ENCODE peak calls at places on chromosomes 4 and X, in six cellular contexts. One of them, this sample, is unnamed.

GRCh38 chr4:88963817-88964216 is 93.2 kb downstream of the FAM13A start:
- DNase-seq in IMR-90: peak; percentile 73
- DNase-seq in BE2C: no peak
- DNase-seq in effector memory CD4-positive, alpha-beta T cell: no peak
- DNase-seq in GM23248: peak; percentile 73
- DNase-seq in NT2/D1: no peak
- DNase-seq in this sample: no peak

GRCh38 chr4:87275311-87275710 is 47.4 kb downstream of the HSD17B13 start:
- DNase-seq in IMR-90: no peak
- DNase-seq in BE2C: no peak
- DNase-seq in effector memory CD4-positive, alpha-beta T cell: no peak
- DNase-seq in GM23248: no peak
- DNase-seq in NT2/D1: no peak
- DNase-seq in this sample: no peak

GRCh38 chrX:19869195-19869594 is 18.2 kb downstream of the SH3KBP1 start:
- DNase-seq in IMR-90: no peak
- DNase-seq in BE2C: no peak
- DNase-seq in effector memory CD4-positive, alpha-beta T cell: no peak
- DNase-seq in GM23248: no peak
- DNase-seq in NT2/D1: no peak
- DNase-seq in this sample: no peak

GRCh38 chr4:181289203-181289602 is 954.0 kb upstream of the TENM3 start:
- DNase-seq in IMR-90: no peak
- DNase-seq in BE2C: no peak
- DNase-seq in effector memory CD4-positive, alpha-beta T cell: no peak
- DNase-seq in GM23248: no peak
- DNase-seq in NT2/D1: no peak
- DNase-seq in this sample: no peak

GRCh38 chr4:126939401-126939800 is 693.4 kb upstream of the INTU start:
- DNase-seq in IMR-90: peak; percentile 78
- DNase-seq in BE2C: no peak
- DNase-seq in effector memory CD4-positive, alpha-beta T cell: no peak
- DNase-seq in GM23248: peak; percentile 79
- DNase-seq in NT2/D1: no peak
- DNase-seq in this sample: no peak

GRCh38 chrX:155071694-155072215 is 447 bp downstream of the BRCC3 start:
- DNase-seq in IMR-90: no peak
- DNase-seq in BE2C: no peak
- DNase-seq in effector memory CD4-positive, alpha-beta T cell: no peak
- DNase-seq in GM23248: peak; percentile 27
- DNase-seq in NT2/D1: no peak
- DNase-seq in this sample: peak; percentile 88

GRCh38 chrX:111035256-111035655 is 60.7 kb upstream of the PAK3 start:
- DNase-seq in IMR-90: no peak
- DNase-seq in BE2C: no peak
- DNase-seq in effector memory CD4-positive, alpha-beta T cell: no peak
- DNase-seq in GM23248: no peak
- DNase-seq in NT2/D1: no peak
- DNase-seq in this sample: no peak

GRCh38 chr4:159401791-159402380 is 299.0 kb downstream of the RAPGEF2 start:
- DNase-seq in IMR-90: peak; percentile 98
- DNase-seq in BE2C: no peak
- DNase-seq in effector memory CD4-positive, alpha-beta T cell: no peak
- DNase-seq in GM23248: peak; percentile 88
- DNase-seq in NT2/D1: no peak
- DNase-seq in this sample: no peak

GRCh38 chrX:136185409-136186022 is 38.2 kb downstream of the FHL1 start:
- DNase-seq in IMR-90: peak; percentile 47
- DNase-seq in BE2C: no peak
- DNase-seq in effector memory CD4-positive, alpha-beta T cell: no peak
- DNase-seq in GM23248: peak; percentile 71
- DNase-seq in NT2/D1: no peak
- DNase-seq in this sample: no peak

GRCh38 chr4:24655326-24655725 is 71.0 kb upstream of the DHX15 start:
- DNase-seq in IMR-90: no peak
- DNase-seq in BE2C: no peak
- DNase-seq in effector memory CD4-positive, alpha-beta T cell: no peak
- DNase-seq in GM23248: no peak
- DNase-seq in NT2/D1: no peak
- DNase-seq in this sample: no peak

GRCh38 chrX:136255543-136255942 is 4.3 kb upstream of the MAP7D3 start:
- DNase-seq in IMR-90: no peak
- DNase-seq in BE2C: no peak
- DNase-seq in effector memory CD4-positive, alpha-beta T cell: no peak
- DNase-seq in GM23248: peak; percentile 6
- DNase-seq in NT2/D1: no peak
- DNase-seq in this sample: no peak

GRCh38 chr4:76198411-76199237 is 15.0 kb downstream of the SCARB2 start:
- DNase-seq in IMR-90: peak; percentile 89
- DNase-seq in BE2C: peak; percentile 79
- DNase-seq in effector memory CD4-positive, alpha-beta T cell: no peak
- DNase-seq in GM23248: peak; percentile 87
- DNase-seq in NT2/D1: no peak
- DNase-seq in this sample: peak; percentile 92

GRCh38 chr4:4383085-4383484 is 3.8 kb upstream of the NSG1 start:
- DNase-seq in IMR-90: no peak
- DNase-seq in BE2C: no peak
- DNase-seq in effector memory CD4-positive, alpha-beta T cell: no peak
- DNase-seq in GM23248: no peak
- DNase-seq in NT2/D1: no peak
- DNase-seq in this sample: no peak

GRCh38 chr4:4387531-4388311 is 819 bp downstream of the NSG1 start:
- DNase-seq in IMR-90: no peak
- DNase-seq in BE2C: peak; percentile 54
- DNase-seq in effector memory CD4-positive, alpha-beta T cell: no peak
- DNase-seq in GM23248: peak; percentile 24
- DNase-seq in NT2/D1: no peak
- DNase-seq in this sample: no peak

GRCh38 chr4:28225005-28225404 is 1364.4 kb downstream of the STIM2 start:
- DNase-seq in IMR-90: peak; percentile 67
- DNase-seq in BE2C: peak; percentile 14
- DNase-seq in effector memory CD4-positive, alpha-beta T cell: no peak
- DNase-seq in GM23248: peak; percentile 68
- DNase-seq in NT2/D1: peak; percentile 23
- DNase-seq in this sample: no peak

GRCh38 chr4:5142726-5143125 is 91.4 kb downstream of the STK32B start:
- DNase-seq in IMR-90: peak; percentile 66
- DNase-seq in BE2C: peak; percentile 51
- DNase-seq in effector memory CD4-positive, alpha-beta T cell: no peak
- DNase-seq in GM23248: peak; percentile 75
- DNase-seq in NT2/D1: peak; percentile 48
- DNase-seq in this sample: peak; percentile 39

GRCh38 chr4:54937501-54937900 is 187.9 kb downstream of the KDR start:
- DNase-seq in IMR-90: no peak
- DNase-seq in BE2C: no peak
- DNase-seq in effector memory CD4-positive, alpha-beta T cell: no peak
- DNase-seq in GM23248: no peak
- DNase-seq in NT2/D1: no peak
- DNase-seq in this sample: no peak

GRCh38 chr4:139443661-139444060 is 10.3 kb upstream of the RAB33B start:
- DNase-seq in IMR-90: no peak
- DNase-seq in BE2C: no peak
- DNase-seq in effector memory CD4-positive, alpha-beta T cell: no peak
- DNase-seq in GM23248: no peak
- DNase-seq in NT2/D1: no peak
- DNase-seq in this sample: no peak

GRCh38 chrX:47047989-47048388 is 30.3 kb upstream of the RGN start:
- DNase-seq in IMR-90: peak; percentile 35
- DNase-seq in BE2C: no peak
- DNase-seq in effector memory CD4-positive, alpha-beta T cell: no peak
- DNase-seq in GM23248: no peak
- DNase-seq in NT2/D1: no peak
- DNase-seq in this sample: no peak

GRCh38 chr4:144283496-144283895 is 143.0 kb upstream of the GYPA start:
- DNase-seq in IMR-90: no peak
- DNase-seq in BE2C: no peak
- DNase-seq in effector memory CD4-positive, alpha-beta T cell: no peak
- DNase-seq in GM23248: no peak
- DNase-seq in NT2/D1: no peak
- DNase-seq in this sample: no peak

GRCh38 chr4:15963568-15963967 is 593 bp upstream of the FGFBP2 start:
- DNase-seq in IMR-90: no peak
- DNase-seq in BE2C: no peak
- DNase-seq in effector memory CD4-positive, alpha-beta T cell: no peak
- DNase-seq in GM23248: no peak
- DNase-seq in NT2/D1: no peak
- DNase-seq in this sample: no peak

GRCh38 chrX:115559672-115560071 is 1.3 kb upstream of the PLS3 start:
- DNase-seq in IMR-90: no peak
- DNase-seq in BE2C: no peak
- DNase-seq in effector memory CD4-positive, alpha-beta T cell: no peak
- DNase-seq in GM23248: no peak
- DNase-seq in NT2/D1: no peak
- DNase-seq in this sample: no peak

GRCh38 chr4:122010610-122011009 is 58.8 kb upstream of the TRPC3 start:
- DNase-seq in IMR-90: peak; percentile 95
- DNase-seq in BE2C: no peak
- DNase-seq in effector memory CD4-positive, alpha-beta T cell: no peak
- DNase-seq in GM23248: peak; percentile 18
- DNase-seq in NT2/D1: no peak
- DNase-seq in this sample: no peak

GRCh38 chr4:3257125-3257690 is 8.2 kb downstream of the MSANTD1 start:
- DNase-seq in IMR-90: no peak
- DNase-seq in BE2C: no peak
- DNase-seq in effector memory CD4-positive, alpha-beta T cell: no peak
- DNase-seq in GM23248: no peak
- DNase-seq in NT2/D1: no peak
- DNase-seq in this sample: no peak

GRCh38 chrX:119981286-119982070 is 37.9 kb upstream of the NKAP start:
- DNase-seq in IMR-90: peak; percentile 5
- DNase-seq in BE2C: peak; percentile 21
- DNase-seq in effector memory CD4-positive, alpha-beta T cell: no peak
- DNase-seq in GM23248: peak; percentile 49
- DNase-seq in NT2/D1: no peak
- DNase-seq in this sample: no peak

GRCh38 chrX:13008851-13009250 is 33.9 kb downstream of the TMSB4X start:
- DNase-seq in IMR-90: no peak
- DNase-seq in BE2C: no peak
- DNase-seq in effector memory CD4-positive, alpha-beta T cell: no peak
- DNase-seq in GM23248: no peak
- DNase-seq in NT2/D1: no peak
- DNase-seq in this sample: no peak
- H3K4me1 ChIP-seq in IMR-90: peaks cover 7% of the 10 kb centered on the region
- H3K4me1 ChIP-seq in BE2C: no peaks in the 10 kb centered on the region
- H3K4me1 ChIP-seq in effector memory CD4-positive, alpha-beta T cell: peaks cover 17% of the 10 kb centered on the region
- H3K4me1 ChIP-seq in GM23248: peaks cover 28% of the 10 kb centered on the region
- H3K4me1 ChIP-seq in NT2/D1: no peaks in the 10 kb centered on the region
- H3K4me1 ChIP-seq in this sample: peaks cover 51% of the 10 kb centered on the region

GRCh38 chrX:12993823-12994222 is 18.9 kb downstream of the TMSB4X start:
- DNase-seq in IMR-90: no peak
- DNase-seq in BE2C: no peak
- DNase-seq in effector memory CD4-positive, alpha-beta T cell: no peak
- DNase-seq in GM23248: no peak
- DNase-seq in NT2/D1: no peak
- DNase-seq in this sample: no peak

GRCh38 chrX:12992544-12993118 is 17.7 kb downstream of the TMSB4X start:
- DNase-seq in IMR-90: no peak
- DNase-seq in BE2C: no peak
- DNase-seq in effector memory CD4-positive, alpha-beta T cell: no peak
- DNase-seq in GM23248: no peak
- DNase-seq in NT2/D1: no peak
- DNase-seq in this sample: no peak

GRCh38 chrX:12989456-12989855 is 14.5 kb downstream of the TMSB4X start:
- DNase-seq in IMR-90: peak; percentile 13
- DNase-seq in BE2C: no peak
- DNase-seq in effector memory CD4-positive, alpha-beta T cell: no peak
- DNase-seq in GM23248: no peak
- DNase-seq in NT2/D1: no peak
- DNase-seq in this sample: no peak

GRCh38 chrX:12994321-12994720 is 19.4 kb downstream of the TMSB4X start:
- DNase-seq in IMR-90: no peak
- DNase-seq in BE2C: no peak
- DNase-seq in effector memory CD4-positive, alpha-beta T cell: no peak
- DNase-seq in GM23248: no peak
- DNase-seq in NT2/D1: no peak
- DNase-seq in this sample: no peak

GRCh38 chrX:12991575-12991974 is 16.7 kb downstream of the TMSB4X start:
- DNase-seq in IMR-90: no peak
- DNase-seq in BE2C: no peak
- DNase-seq in effector memory CD4-positive, alpha-beta T cell: no peak
- DNase-seq in GM23248: no peak
- DNase-seq in NT2/D1: no peak
- DNase-seq in this sample: no peak
- H3K4me1 ChIP-seq in IMR-90: no peaks in the 10 kb centered on the region
- H3K4me1 ChIP-seq in BE2C: no peaks in the 10 kb centered on the region
- H3K4me1 ChIP-seq in effector memory CD4-positive, alpha-beta T cell: peaks cover 4% of the 10 kb centered on the region
- H3K4me1 ChIP-seq in GM23248: peaks cover 14% of the 10 kb centered on the region
- H3K4me1 ChIP-seq in NT2/D1: no peaks in the 10 kb centered on the region
- H3K4me1 ChIP-seq in this sample: no peaks in the 10 kb centered on the region

DNA sequence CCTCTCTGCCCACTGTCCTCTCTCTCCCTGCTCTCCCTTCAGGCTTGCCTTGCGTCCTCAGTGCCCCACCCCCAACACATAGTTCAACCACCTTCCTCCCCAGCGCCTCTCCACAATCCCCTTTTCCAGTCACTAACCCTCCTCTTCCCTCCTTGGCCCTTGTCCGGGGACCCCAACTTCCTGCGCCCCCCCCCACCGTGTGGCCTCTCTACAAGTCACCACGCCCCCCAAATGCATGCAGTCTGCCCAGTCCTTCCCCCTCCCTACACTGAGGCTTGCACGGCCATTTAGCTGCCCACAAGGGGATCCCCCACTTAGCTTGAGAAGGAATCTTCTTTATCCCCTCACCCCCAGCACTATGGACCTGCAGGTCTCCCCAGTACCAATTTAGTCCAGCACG is 569 bp downstream of the CXCR3 start:
- DNase-seq in IMR-90: no peak
- DNase-seq in BE2C: no peak
- DNase-seq in effector memory CD4-positive, alpha-beta T cell: no peak
- DNase-seq in GM23248: no peak
- DNase-seq in NT2/D1: no peak
- DNase-seq in this sample: no peak
- H3K4me1 ChIP-seq in IMR-90: no peaks in the 10 kb centered on the region
- H3K4me1 ChIP-seq in BE2C: no peaks in the 10 kb centered on the region
- H3K4me1 ChIP-seq in effector memory CD4-positive, alpha-beta T cell: peaks cover 39% of the 10 kb centered on the region
- H3K4me1 ChIP-seq in GM23248: peaks cover 8% of the 10 kb centered on the region
- H3K4me1 ChIP-seq in NT2/D1: peaks cover 5% of the 10 kb centered on the region
- H3K4me1 ChIP-seq in this sample: peaks cover 4% of the 10 kb centered on the region

GRCh38 chr4:104966349-104967033 is 180.2 kb upstream of the TET2 start:
- DNase-seq in IMR-90: no peak
- DNase-seq in BE2C: no peak
- DNase-seq in effector memory CD4-positive, alpha-beta T cell: no peak
- DNase-seq in GM23248: no peak
- DNase-seq in NT2/D1: no peak
- DNase-seq in this sample: no peak

GRCh38 chr4:104967034-104967401 is 179.7 kb upstream of the TET2 start:
- DNase-seq in IMR-90: no peak
- DNase-seq in BE2C: no peak
- DNase-seq in effector memory CD4-positive, alpha-beta T cell: no peak
- DNase-seq in GM23248: no peak
- DNase-seq in NT2/D1: no peak
- DNase-seq in this sample: no peak

GRCh38 chr4:104973708-104974107 is 173.0 kb upstream of the TET2 start:
- DNase-seq in IMR-90: no peak
- DNase-seq in BE2C: no peak
- DNase-seq in effector memory CD4-positive, alpha-beta T cell: no peak
- DNase-seq in GM23248: no peak
- DNase-seq in NT2/D1: no peak
- DNase-seq in this sample: no peak

GRCh38 chr4:104971458-104971857 is 175.2 kb upstream of the TET2 start:
- DNase-seq in IMR-90: no peak
- DNase-seq in BE2C: no peak
- DNase-seq in effector memory CD4-positive, alpha-beta T cell: no peak
- DNase-seq in GM23248: no peak
- DNase-seq in NT2/D1: no peak
- DNase-seq in this sample: no peak

GRCh38 chr4:104969394-104970066 is 177.1 kb upstream of the TET2 start:
- DNase-seq in IMR-90: no peak
- DNase-seq in BE2C: no peak
- DNase-seq in effector memory CD4-positive, alpha-beta T cell: no peak
- DNase-seq in GM23248: no peak
- DNase-seq in NT2/D1: no peak
- DNase-seq in this sample: no peak
- H3K4me1 ChIP-seq in IMR-90: no peaks in the 10 kb centered on the region
- H3K4me1 ChIP-seq in BE2C: no peaks in the 10 kb centered on the region
- H3K4me1 ChIP-seq in effector memory CD4-positive, alpha-beta T cell: no peaks in the 10 kb centered on the region
- H3K4me1 ChIP-seq in GM23248: no peaks in the 10 kb centered on the region
- H3K4me1 ChIP-seq in NT2/D1: no peaks in the 10 kb centered on the region
- H3K4me1 ChIP-seq in this sample: no peaks in the 10 kb centered on the region